ENCODE peak calls at places on chromosome 17, in eight cellular contexts. R is activated CD8-positive, alpha-beta memory T cell treated with anti-CD3 and anti-CD28 coated beads for 48 hours; C is HS-5; E is activated naive CD4-positive, alpha-beta T cell; B is stimulated activated CD4-positive, alpha-beta T cell treated with anti-CD3 and anti-CD28 coated beads, Interleukin-1b, Interleukin-23, amount 100 ng/mL, for 1 hour; W is AG09319; X is stimulated activated naive CD4-positive, alpha-beta T cell; T is NCI-H345. P is an unnamed sample.
A peak's percentile ranks its signal among the peaks of the same experiment; 100 is the strongest.

GRCh38 chr17:6474906-6475305 is 30.7 kb downstream of the PIMREG start:
- DNase-seq in R (no peak), C (no peak), E (no peak), B (no peak), W (no peak), X (no peak), T (no peak), P (no peak)

GRCh38 chr17:35286120-35286781 is 43.4 kb downstream of the SLFN5 start:
- DNase-seq in R (no peak), C (no peak), E (no peak), B (no peak), W (no peak), X (peak; percentile 50), T (no peak), P (peak; percentile 12)

GRCh38 chr17:7004398-7005253 is 7.8 kb upstream of the RNASEK start:
- DNase-seq in R (no peak), C (no peak), E (no peak), B (no peak), W (no peak), X (peak; percentile 75), T (peak; percentile 73), P (no peak)

GRCh38 chr17:68294196-68294555 is 2.9 kb downstream of the ARSG start:
- DNase-seq in R (no peak), C (no peak), E (no peak), B (no peak), W (no peak), X (no peak), T (no peak), P (no peak)

GRCh38 chr17:49434821-49435581 is 20.3 kb upstream of the PHB1 start:
- DNase-seq in R (peak; percentile 30), C (no peak), E (no peak), B (peak; percentile 10), W (peak; percentile 14), X (no peak), T (peak; percentile 34), P (peak; percentile 28)

GRCh38 chr17:27511921-27512320 is 55.7 kb downstream of the KSR1 start:
- DNase-seq in R (no peak), C (no peak), E (no peak), B (no peak), W (no peak), X (no peak), T (no peak), P (no peak)

GRCh38 chr17:61809816-61810392 is 53.4 kb downstream of the BRIP1 start:
- DNase-seq in R (no peak), C (peak; percentile 37), E (no peak), B (no peak), W (peak; percentile 79), X (no peak), T (peak; percentile 60), P (no peak)

GRCh38 chr17:31596382-31597323 is 205.2 kb downstream of the RAB11FIP4 start:
- DNase-seq in R (no peak), C (peak; percentile 96), E (no peak), B (no peak), W (peak; percentile 87), X (no peak), T (no peak), P (peak; percentile 6)

GRCh38 chr17:19258371-19258770 is 21.2 kb downstream of the EPN2 start:
- DNase-seq in R (no peak), C (no peak), E (no peak), B (no peak), W (no peak), X (no peak), T (no peak), P (no peak)

GRCh38 chr17:81396722-81397313 is 1.6 kb downstream of the BAHCC1 start:
- DNase-seq in R (no peak), C (no peak), E (no peak), B (no peak), W (no peak), X (peak; percentile 60), T (peak; percentile 55), P (peak; percentile 29)

GRCh38 chr17:34578016-34578415 is 1.4 kb upstream of the TMEM132E start:
- DNase-seq in R (no peak), C (no peak), E (no peak), B (no peak), W (no peak), X (no peak), T (no peak), P (no peak)

GRCh38 chr17:80025140-80025539 is 10.5 kb downstream of the TBC1D16 start:
- DNase-seq in R (no peak), C (no peak), E (no peak), B (no peak), W (no peak), X (no peak), T (peak; percentile 84), P (no peak)